ENCODE peak calls at places on chromosomes 4 and X, in nine cellular contexts. J is kidney epithelial cell, B is Karpas-422, F is astrocyte of the spinal cord, K is DMS79 treated with DMSO at 0.1 percent for 48 hours, Y is NCI-H82, R is M059J, T is NCI-H187 treated with DMSO at 0.1 percent for 48 hours, Z is Kasumi-1. C is an unnamed sample.

GRCh38 chr4:16530688-16531635 is 304.7 kb upstream of the TAPT1 start:
- DNase-seq in R (peak), K (no peak), J (no peak), Z (no peak), Y (no peak), T (no peak), B (no peak), F (peak), C (no peak)

GRCh38 chr4:164977243-164978164 is at the start of gene TRIM61:
- DNase-seq in F (no peak), B (peak), K (no peak), T (no peak), J (no peak), Z (no peak), R (no peak), Y (no peak), C (peak)

GRCh38 chr4:187464561-187464960 is 531.0 kb upstream of the ZFP42 start:
- DNase-seq in K (no peak), Z (no peak), R (no peak), B (no peak), F (no peak), Y (no peak), T (no peak), J (no peak), C (no peak)

GRCh38 chrX:11757729-11758399 is at the start of gene MSL3:
- DNase-seq in Y (peak), Z (peak), R (peak), T (no peak), J (no peak), F (peak), K (peak), B (peak), C (peak)

GRCh38 chrX:48976086-48976485 is 4.4 kb upstream of the KCND1 start:
- DNase-seq in J (no peak), F (no peak), R (no peak), T (no peak), Z (peak), K (no peak), Y (no peak), B (no peak), C (no peak)

GRCh38 chr4:26821677-26822503 is 38.8 kb upstream of the STIM2 start:
- DNase-seq in J (no peak), R (peak), B (peak), Y (no peak), F (no peak), T (no peak), K (no peak), Z (no peak), C (no peak)

GRCh38 chrX:139058831-139059495 is 347.4 kb upstream of the FGF13 start:
- DNase-seq in K (no peak), Z (no peak), Y (no peak), B (no peak), J (peak), T (no peak), F (peak), R (peak), C (no peak)

GRCh38 chr4:2072971-2073807 is 14.1 kb downstream of the NAT8L start:
- DNase-seq in B (no peak), Z (no peak), K (no peak), T (no peak), R (no peak), J (no peak), Y (no peak), F (no peak), C (no peak)

GRCh38 chr4:26326791-26327190 is 6.0 kb downstream of the RBPJ start:
- DNase-seq in Z (no peak), T (no peak), F (peak), B (no peak), R (peak), K (no peak), J (peak), Y (no peak), C (no peak)

GRCh38 chr4:5824635-5825034 is 68.3 kb downstream of the CRMP1 start:
- DNase-seq in K (no peak), T (no peak), Z (peak), B (peak), J (peak), Y (peak), F (peak), R (peak), C (no peak)

GRCh38 chr4:183256756-183257385 is 63.2 kb downstream of the CLDN22 start:
- DNase-seq in F (peak), Y (peak), B (peak), K (no peak), R (peak), T (no peak), Z (peak), J (no peak), C (peak)

GRCh38 chr4:108141213-108142045 is 27.3 kb downstream of the LEF1 start:
- DNase-seq in K (no peak), J (no peak), T (no peak), F (no peak), Y (no peak), Z (no peak), B (no peak), R (no peak), C (no peak)

GRCh38 chr4:1655676-1656075 is 28.4 kb downstream of the FAM53A start:
- DNase-seq in Y (no peak), Z (no peak), T (no peak), F (no peak), J (no peak), R (no peak), B (no peak), K (no peak), C (no peak)

GRCh38 chr4:4876945-4877661 is 17.6 kb downstream of the MSX1 start:
- DNase-seq in T (no peak), Y (no peak), R (no peak), J (no peak), F (no peak), Z (no peak), K (no peak), B (no peak), C (no peak)

GRCh38 chr4:154364012-154364863 is 127.4 kb downstream of the DCHS2 start:
- DNase-seq in Y (no peak), Z (no peak), F (no peak), K (no peak), J (no peak), B (no peak), R (no peak), T (no peak), C (no peak)

C was measured in BE2C.